ENCODE peak calls at places on chromosomes 16 and 17, in eight cellular contexts. One of them, this sample, is unnamed.

GRCh38 chr16:1493746-1494094 is 560 bp downstream of the TELO2 start:
- DNase-seq in stimulated activated CD8-positive, alpha-beta memory T cell treated with anti-CD3 and anti-CD28 coated beads, Interleukin-15, amount 100 ng/mL, for 4 hours: no peak
- DNase-seq in H54: peak
- DNase-seq in uterus: no peak
- DNase-seq in left ventricle myocardium inferior: no peak
- DNase-seq in PC-3: no peak
- DNase-seq in NCI-H460: no peak
- DNase-seq in germinal center: no peak
- DNase-seq in this sample: peak

GRCh38 chr17:80382446-80382845 is 32.5 kb upstream of the ENDOV start:
- DNase-seq in germinal center: no peak
- DNase-seq in stimulated activated CD8-positive, alpha-beta memory T cell treated with anti-CD3 and anti-CD28 coated beads, Interleukin-15, amount 100 ng/mL, for 4 hours: no peak
- DNase-seq in PC-3: no peak
- DNase-seq in NCI-H460: no peak
- DNase-seq in H54: no peak
- DNase-seq in uterus: no peak
- DNase-seq in left ventricle myocardium inferior: no peak
- DNase-seq in this sample: no peak

GRCh38 chr17:10879110-10879509 is 41.2 kb upstream of the PIRT start:
- DNase-seq in germinal center: no peak
- DNase-seq in H54: no peak
- DNase-seq in NCI-H460: no peak
- DNase-seq in PC-3: peak
- DNase-seq in left ventricle myocardium inferior: peak
- DNase-seq in stimulated activated CD8-positive, alpha-beta memory T cell treated with anti-CD3 and anti-CD28 coated beads, Interleukin-15, amount 100 ng/mL, for 4 hours: no peak
- DNase-seq in uterus: no peak
- DNase-seq in this sample: no peak

GRCh38 chr16:9151074-9151473 is 59.6 kb downstream of the HAPSTR1 start:
- DNase-seq in PC-3: no peak
- DNase-seq in NCI-H460: no peak
- DNase-seq in H54: no peak
- DNase-seq in stimulated activated CD8-positive, alpha-beta memory T cell treated with anti-CD3 and anti-CD28 coated beads, Interleukin-15, amount 100 ng/mL, for 4 hours: no peak
- DNase-seq in germinal center: no peak
- DNase-seq in uterus: no peak
- DNase-seq in left ventricle myocardium inferior: no peak
- DNase-seq in this sample: no peak

GRCh38 chr16:50289950-50290764 is 23.8 kb downstream of the ADCY7 start:
- DNase-seq in PC-3: no peak
- DNase-seq in left ventricle myocardium inferior: no peak
- DNase-seq in germinal center: no peak
- DNase-seq in uterus: no peak
- DNase-seq in H54: no peak
- DNase-seq in NCI-H460: no peak
- DNase-seq in stimulated activated CD8-positive, alpha-beta memory T cell treated with anti-CD3 and anti-CD28 coated beads, Interleukin-15, amount 100 ng/mL, for 4 hours: no peak
- DNase-seq in this sample: no peak

GRCh38 chr16:2689968-2690830 is 7.9 kb downstream of the KCTD5 start:
- DNase-seq in uterus: no peak
- DNase-seq in NCI-H460: no peak
- DNase-seq in left ventricle myocardium inferior: no peak
- DNase-seq in germinal center: no peak
- DNase-seq in H54: no peak
- DNase-seq in stimulated activated CD8-positive, alpha-beta memory T cell treated with anti-CD3 and anti-CD28 coated beads, Interleukin-15, amount 100 ng/mL, for 4 hours: no peak
- DNase-seq in PC-3: no peak
- DNase-seq in this sample: no peak

GRCh38 chr16:86591270-86591669 is 12.9 kb downstream of the FOXL1 start:
- DNase-seq in PC-3: no peak
- DNase-seq in germinal center: no peak
- DNase-seq in stimulated activated CD8-positive, alpha-beta memory T cell treated with anti-CD3 and anti-CD28 coated beads, Interleukin-15, amount 100 ng/mL, for 4 hours: no peak
- DNase-seq in left ventricle myocardium inferior: no peak
- DNase-seq in NCI-H460: no peak
- DNase-seq in H54: no peak
- DNase-seq in uterus: no peak
- DNase-seq in this sample: no peak

GRCh38 chr17:48915459-48916282 is 7.5 kb downstream of the UBE2Z start:
- DNase-seq in PC-3: peak
- DNase-seq in stimulated activated CD8-positive, alpha-beta memory T cell treated with anti-CD3 and anti-CD28 coated beads, Interleukin-15, amount 100 ng/mL, for 4 hours: no peak
- DNase-seq in NCI-H460: no peak
- DNase-seq in uterus: no peak
- DNase-seq in left ventricle myocardium inferior: no peak
- DNase-seq in H54: peak
- DNase-seq in germinal center: peak
- DNase-seq in this sample: peak

GRCh38 chr16:1821861-1822611 is 4.6 kb downstream of the HAGH start:
- DNase-seq in stimulated activated CD8-positive, alpha-beta memory T cell treated with anti-CD3 and anti-CD28 coated beads, Interleukin-15, amount 100 ng/mL, for 4 hours: no peak
- DNase-seq in H54: no peak
- DNase-seq in uterus: no peak
- DNase-seq in germinal center: no peak
- DNase-seq in NCI-H460: no peak
- DNase-seq in PC-3: peak
- DNase-seq in left ventricle myocardium inferior: no peak
- DNase-seq in this sample: no peak

GRCh38 chr17:15377608-15378007 is 36.2 kb upstream of the TEKT3 start:
- DNase-seq in germinal center: no peak
- DNase-seq in PC-3: peak
- DNase-seq in NCI-H460: no peak
- DNase-seq in H54: peak
- DNase-seq in stimulated activated CD8-positive, alpha-beta memory T cell treated with anti-CD3 and anti-CD28 coated beads, Interleukin-15, amount 100 ng/mL, for 4 hours: no peak
- DNase-seq in left ventricle myocardium inferior: no peak
- DNase-seq in uterus: no peak
- DNase-seq in this sample: no peak

GRCh38 chr16:23757937-23758619 is 3.3 kb downstream of the CHP2 start:
- DNase-seq in germinal center: no peak
- DNase-seq in stimulated activated CD8-positive, alpha-beta memory T cell treated with anti-CD3 and anti-CD28 coated beads, Interleukin-15, amount 100 ng/mL, for 4 hours: no peak
- DNase-seq in H54: no peak
- DNase-seq in NCI-H460: no peak
- DNase-seq in left ventricle myocardium inferior: no peak
- DNase-seq in PC-3: no peak
- DNase-seq in uterus: no peak
- DNase-seq in this sample: no peak

GRCh38 chr17:9684955-9685621 is 39.8 kb downstream of the USP43 start:
- DNase-seq in PC-3: peak
- DNase-seq in germinal center: no peak
- DNase-seq in left ventricle myocardium inferior: no peak
- DNase-seq in H54: peak
- DNase-seq in NCI-H460: no peak
- DNase-seq in uterus: no peak
- DNase-seq in stimulated activated CD8-positive, alpha-beta memory T cell treated with anti-CD3 and anti-CD28 coated beads, Interleukin-15, amount 100 ng/mL, for 4 hours: no peak
- DNase-seq in this sample: no peak

GRCh38 chr16:86975445-86975844 is 341.7 kb downstream of the C16orf95 start:
- DNase-seq in NCI-H460: peak
- DNase-seq in PC-3: peak
- DNase-seq in uterus: no peak
- DNase-seq in stimulated activated CD8-positive, alpha-beta memory T cell treated with anti-CD3 and anti-CD28 coated beads, Interleukin-15, amount 100 ng/mL, for 4 hours: no peak
- DNase-seq in germinal center: peak
- DNase-seq in left ventricle myocardium inferior: no peak
- DNase-seq in H54: peak
- DNase-seq in this sample: no peak

GRCh38 chr17:74276051-74276476 is 2.0 kb downstream of the DNAI2 start:
- DNase-seq in left ventricle myocardium inferior: peak
- DNase-seq in germinal center: no peak
- DNase-seq in stimulated activated CD8-positive, alpha-beta memory T cell treated with anti-CD3 and anti-CD28 coated beads, Interleukin-15, amount 100 ng/mL, for 4 hours: no peak
- DNase-seq in NCI-H460: no peak
- DNase-seq in uterus: peak
- DNase-seq in H54: no peak
- DNase-seq in PC-3: no peak
- DNase-seq in this sample: no peak

GRCh38 chr16:8607214-8607613 is 14.3 kb upstream of the METTL22 start:
- DNase-seq in H54: no peak
- DNase-seq in uterus: no peak
- DNase-seq in left ventricle myocardium inferior: no peak
- DNase-seq in NCI-H460: no peak
- DNase-seq in PC-3: no peak
- DNase-seq in stimulated activated CD8-positive, alpha-beta memory T cell treated with anti-CD3 and anti-CD28 coated beads, Interleukin-15, amount 100 ng/mL, for 4 hours: no peak
- DNase-seq in germinal center: no peak
- DNase-seq in this sample: no peak

GRCh38 chr16:9258423-9259051 is 167.1 kb downstream of the HAPSTR1 start:
- DNase-seq in stimulated activated CD8-positive, alpha-beta memory T cell treated with anti-CD3 and anti-CD28 coated beads, Interleukin-15, amount 100 ng/mL, for 4 hours: no peak
- DNase-seq in NCI-H460: peak
- DNase-seq in left ventricle myocardium inferior: no peak
- DNase-seq in PC-3: peak
- DNase-seq in germinal center: peak
- DNase-seq in uterus: no peak
- DNase-seq in H54: peak
- DNase-seq in this sample: peak

GRCh38 chr16:80569440-80570105 is 28.8 kb downstream of the DYNLRB2 start:
- DNase-seq in NCI-H460: no peak
- DNase-seq in germinal center: no peak
- DNase-seq in PC-3: peak
- DNase-seq in uterus: no peak
- DNase-seq in H54: peak
- DNase-seq in left ventricle myocardium inferior: no peak
- DNase-seq in stimulated activated CD8-positive, alpha-beta memory T cell treated with anti-CD3 and anti-CD28 coated beads, Interleukin-15, amount 100 ng/mL, for 4 hours: peak
- DNase-seq in this sample: no peak

GRCh38 chr17:78697122-78697845 is 84.8 kb downstream of the CYTH1 start:
- DNase-seq in PC-3: peak
- DNase-seq in uterus: no peak
- DNase-seq in H54: no peak
- DNase-seq in NCI-H460: no peak
- DNase-seq in left ventricle myocardium inferior: no peak
- DNase-seq in germinal center: peak
- DNase-seq in stimulated activated CD8-positive, alpha-beta memory T cell treated with anti-CD3 and anti-CD28 coated beads, Interleukin-15, amount 100 ng/mL, for 4 hours: no peak
- DNase-seq in this sample: no peak

GRCh38 chr17:80362428-80363119 is 52.4 kb upstream of the ENDOV start:
- DNase-seq in left ventricle myocardium inferior: peak
- DNase-seq in PC-3: no peak
- DNase-seq in germinal center: no peak
- DNase-seq in NCI-H460: no peak
- DNase-seq in stimulated activated CD8-positive, alpha-beta memory T cell treated with anti-CD3 and anti-CD28 coated beads, Interleukin-15, amount 100 ng/mL, for 4 hours: no peak
- DNase-seq in uterus: peak
- DNase-seq in H54: no peak
- DNase-seq in this sample: no peak

GRCh38 chr17:73311428-73311780 is 397 bp downstream of the CDC42EP4 start:
- DNase-seq in PC-3: no peak
- DNase-seq in stimulated activated CD8-positive, alpha-beta memory T cell treated with anti-CD3 and anti-CD28 coated beads, Interleukin-15, amount 100 ng/mL, for 4 hours: no peak
- DNase-seq in left ventricle myocardium inferior: peak
- DNase-seq in germinal center: no peak
- DNase-seq in uterus: no peak
- DNase-seq in NCI-H460: no peak
- DNase-seq in H54: no peak
- DNase-seq in this sample: peak

GRCh38 chr17:75623386-75623785 is 9.8 kb upstream of the SMIM5 start:
- DNase-seq in left ventricle myocardium inferior: no peak
- DNase-seq in uterus: no peak
- DNase-seq in stimulated activated CD8-positive, alpha-beta memory T cell treated with anti-CD3 and anti-CD28 coated beads, Interleukin-15, amount 100 ng/mL, for 4 hours: no peak
- DNase-seq in H54: no peak
- DNase-seq in germinal center: no peak
- DNase-seq in NCI-H460: no peak
- DNase-seq in PC-3: no peak
- DNase-seq in this sample: no peak

GRCh38 chr16:14071576-14072271 is 605 bp downstream of the MRTFB start:
- DNase-seq in stimulated activated CD8-positive, alpha-beta memory T cell treated with anti-CD3 and anti-CD28 coated beads, Interleukin-15, amount 100 ng/mL, for 4 hours: no peak
- DNase-seq in H54: peak
- DNase-seq in germinal center: no peak
- DNase-seq in uterus: no peak
- DNase-seq in NCI-H460: no peak
- DNase-seq in PC-3: peak
- DNase-seq in left ventricle myocardium inferior: no peak
- DNase-seq in this sample: no peak

GRCh38 chr17:77089118-77089477 is 51.7 kb upstream of the SEC14L1 start:
- DNase-seq in H54: no peak
- DNase-seq in NCI-H460: no peak
- DNase-seq in uterus: no peak
- DNase-seq in germinal center: no peak
- DNase-seq in left ventricle myocardium inferior: no peak
- DNase-seq in PC-3: peak
- DNase-seq in stimulated activated CD8-positive, alpha-beta memory T cell treated with anti-CD3 and anti-CD28 coated beads, Interleukin-15, amount 100 ng/mL, for 4 hours: no peak
- DNase-seq in this sample: peak

GRCh38 chr17:65085397-65085796 is 28.9 kb upstream of the GNA13 start:
- DNase-seq in PC-3: no peak
- DNase-seq in stimulated activated CD8-positive, alpha-beta memory T cell treated with anti-CD3 and anti-CD28 coated beads, Interleukin-15, amount 100 ng/mL, for 4 hours: no peak
- DNase-seq in uterus: no peak
- DNase-seq in germinal center: no peak
- DNase-seq in left ventricle myocardium inferior: no peak
- DNase-seq in H54: no peak
- DNase-seq in NCI-H460: no peak
- DNase-seq in this sample: no peak

GRCh38 chr17:31650756-31651520 is 208.1 kb downstream of the COPRS start:
- DNase-seq in germinal center: no peak
- DNase-seq in left ventricle myocardium inferior: no peak
- DNase-seq in PC-3: no peak
- DNase-seq in H54: no peak
- DNase-seq in stimulated activated CD8-positive, alpha-beta memory T cell treated with anti-CD3 and anti-CD28 coated beads, Interleukin-15, amount 100 ng/mL, for 4 hours: no peak
- DNase-seq in uterus: no peak
- DNase-seq in NCI-H460: no peak
- DNase-seq in this sample: no peak

GRCh38 chr17:43044024-43044423 is 19.0 kb downstream of the RND2 start:
- DNase-seq in NCI-H460: no peak
- DNase-seq in PC-3: no peak
- DNase-seq in uterus: no peak
- DNase-seq in H54: no peak
- DNase-seq in left ventricle myocardium inferior: no peak
- DNase-seq in germinal center: no peak
- DNase-seq in stimulated activated CD8-positive, alpha-beta memory T cell treated with anti-CD3 and anti-CD28 coated beads, Interleukin-15, amount 100 ng/mL, for 4 hours: no peak
- DNase-seq in this sample: peak

GRCh38 chr17:7747586-7747985 is 30.0 kb downstream of the DNAH2 start:
- DNase-seq in uterus: no peak
- DNase-seq in NCI-H460: no peak
- DNase-seq in PC-3: peak
- DNase-seq in germinal center: no peak
- DNase-seq in H54: no peak
- DNase-seq in left ventricle myocardium inferior: no peak
- DNase-seq in stimulated activated CD8-positive, alpha-beta memory T cell treated with anti-CD3 and anti-CD28 coated beads, Interleukin-15, amount 100 ng/mL, for 4 hours: no peak
- DNase-seq in this sample: no peak

GRCh38 chr17:3865166-3865565 is 19.1 kb upstream of the NCBP3 start:
- DNase-seq in PC-3: no peak
- DNase-seq in NCI-H460: no peak
- DNase-seq in germinal center: no peak
- DNase-seq in H54: peak
- DNase-seq in left ventricle myocardium inferior: no peak
- DNase-seq in uterus: no peak
- DNase-seq in stimulated activated CD8-positive, alpha-beta memory T cell treated with anti-CD3 and anti-CD28 coated beads, Interleukin-15, amount 100 ng/mL, for 4 hours: no peak
- DNase-seq in this sample: no peak

GRCh38 chr17:29071303-29071702 is 28.4 kb downstream of the PIPOX start:
- DNase-seq in NCI-H460: no peak
- DNase-seq in stimulated activated CD8-positive, alpha-beta memory T cell treated with anti-CD3 and anti-CD28 coated beads, Interleukin-15, amount 100 ng/mL, for 4 hours: no peak
- DNase-seq in H54: no peak
- DNase-seq in left ventricle myocardium inferior: no peak
- DNase-seq in germinal center: no peak
- DNase-seq in PC-3: no peak
- DNase-seq in uterus: no peak
- DNase-seq in this sample: no peak

GRCh38 chr16:20114356-20114755 is 40.7 kb upstream of the GPR139 start:
- DNase-seq in H54: peak
- DNase-seq in germinal center: no peak
- DNase-seq in stimulated activated CD8-positive, alpha-beta memory T cell treated with anti-CD3 and anti-CD28 coated beads, Interleukin-15, amount 100 ng/mL, for 4 hours: no peak
- DNase-seq in NCI-H460: peak
- DNase-seq in PC-3: peak
- DNase-seq in uterus: no peak
- DNase-seq in left ventricle myocardium inferior: no peak
- DNase-seq in this sample: no peak

This sample was measured in MM.1S.